ENCODE peak calls at places on chromosome 4, in six cellular contexts. P is effector CD4-positive, alpha-beta T cell; Z is adrenal gland; V is glomerular endothelial cell; N is H54; U is NCI-H774. Y is an unnamed sample.

GRCh38 chr4:20362148-20362547 is 110.4 kb downstream of the SLIT2 start:
- DNase-seq in P (no peak), Z (no peak), V (no peak), N (no peak), U (no peak), Y (no peak)

GRCh38 chr4:153479118-153479517 is 13.0 kb downstream of the TMEM131L start:
- DNase-seq in P (no peak), Z (no peak), V (no peak), N (no peak), U (no peak), Y (no peak)

GRCh38 chr4:150673793-150674192 is 91.8 kb downstream of the MAB21L2 start:
- DNase-seq in P (no peak), Z (no peak), V (no peak), N (no peak), U (no peak), Y (no peak)

GRCh38 chr4:14994242-14994641 is 8.0 kb upstream of the CPEB2 start:
- DNase-seq in P (no peak), Z (no peak), V (no peak), N (no peak), U (no peak), Y (no peak)

GRCh38 chr4:158968961-158969360 is 133.9 kb upstream of the RAPGEF2 start:
- DNase-seq in P (no peak), Z (no peak), V (no peak), N (no peak), U (no peak), Y (no peak)

GRCh38 chr4:102533916-102534315 is 32.8 kb downstream of the NFKB1 start:
- DNase-seq in P (no peak), Z (no peak), V (no peak), N (no peak), U (no peak), Y (no peak)

GRCh38 chr4:112330921-112331320 is 33.8 kb downstream of the ALPK1 start:
- DNase-seq in P (no peak), Z (no peak), V (no peak), N (no peak), U (no peak), Y (no peak)

GRCh38 chr4:159341486-159341885 is 238.6 kb downstream of the RAPGEF2 start:
- DNase-seq in P (no peak), Z (no peak), V (no peak), N (no peak), U (no peak), Y (no peak)

GRCh38 chr4:30842142-30842541 is 122.0 kb downstream of the PCDH7 start:
- DNase-seq in P (no peak), Z (no peak), V (no peak), N (no peak), U (no peak), Y (no peak)

GRCh38 chr4:173494013-173494970 is 35.7 kb downstream of the HAND2 start:
- DNase-seq in P (peak), Z (peak), V (peak), N (peak), U (peak), Y (peak)

GRCh38 chr4:113468165-113469022 is 293.1 kb downstream of the CAMK2D start:
- DNase-seq in P (no peak), Z (peak), V (peak), N (no peak), U (no peak), Y (peak)

GRCh38 chr4:71857713-71858451 is 74.0 kb upstream of the GC start:
- DNase-seq in P (no peak), Z (no peak), V (no peak), N (no peak), U (no peak), Y (no peak)

GRCh38 chr4:151322565-151322964 is 2.8 kb downstream of the SH3D19 start:
- DNase-seq in P (no peak), Z (no peak), V (no peak), N (no peak), U (no peak), Y (no peak)

GRCh38 chr4:7905461-7905915 is 34.2 kb downstream of the AFAP1 start:
- DNase-seq in P (no peak), Z (peak), V (no peak), N (no peak), U (no peak), Y (no peak)

GRCh38 chr4:158805628-158806471 is 37.0 kb downstream of the FNIP2 start:
- DNase-seq in P (no peak), Z (peak), V (no peak), N (no peak), U (no peak), Y (no peak)

GRCh38 chr4:25030283-25031076 is at the start of gene LGI2:
- DNase-seq in P (no peak), Z (peak), V (no peak), N (no peak), U (peak), Y (peak)

GRCh38 chr4:80235451-80235850 is 31.0 kb upstream of the FGF5 start:
- DNase-seq in P (no peak), Z (no peak), V (no peak), N (no peak), U (no peak), Y (no peak)

GRCh38 chr4:155960522-155960921 is 6.9 kb upstream of the CTSO start:
- DNase-seq in P (no peak), Z (no peak), V (no peak), N (no peak), U (no peak), Y (no peak)

GRCh38 chr4:182680196-182680771 is 236.9 kb downstream of the DCTD start:
- DNase-seq in P (no peak), Z (no peak), V (no peak), N (no peak), U (no peak), Y (no peak)

GRCh38 chr4:102574317-102574716 is 73.2 kb downstream of the NFKB1 start:
- DNase-seq in P (no peak), Z (peak), V (no peak), N (no peak), U (no peak), Y (no peak)

GRCh38 chr4:73486497-73486896 is 5.0 kb downstream of the AFM start:
- DNase-seq in P (no peak), Z (no peak), V (no peak), N (no peak), U (no peak), Y (no peak)

GRCh38 chr4:149795256-149795655 is 20.4 kb downstream of the IQCM start:
- DNase-seq in P (no peak), Z (no peak), V (no peak), N (no peak), U (no peak), Y (no peak)

GRCh38 chr4:80074059-80074458 is 1.0 kb upstream of the ANTXR2 start:
- DNase-seq in P (no peak), Z (no peak), V (no peak), N (no peak), U (no peak), Y (no peak)

GRCh38 chr4:1872918-1873269 is 1.7 kb downstream of the NSD2 start:
- DNase-seq in P (no peak), Z (no peak), V (no peak), N (no peak), U (no peak), Y (no peak)

GRCh38 chr4:68344785-68345184 is 5.1 kb downstream of the YTHDC1 start:
- DNase-seq in P (no peak), Z (no peak), V (no peak), N (no peak), U (no peak), Y (no peak)

GRCh38 chr4:125140966-125141495 is 173.7 kb upstream of the FAT4 start:
- DNase-seq in P (no peak), Z (no peak), V (no peak), N (no peak), U (no peak), Y (no peak)

GRCh38 chr4:3371581-3372001 is 70.2 kb upstream of the HGFAC start:
- DNase-seq in P (no peak), Z (no peak), V (no peak), N (no peak), U (no peak), Y (no peak)

Y was measured in colonic mucosa.